ENCODE peak calls at places on chromosomes 3 and 15, in five cellular contexts. G is activated CD4-positive, CD25-positive, alpha-beta regulatory T cell; S is AG10803; U is pancreas; M is stimulated activated CD8-positive, alpha-beta memory T cell treated with anti-CD3 and anti-CD28 coated beads, Interleukin-4, amount 100 ng/mL, for 24 hours. T is an unnamed sample.

GRCh38 chr15:68224546-68225250 is 4.8 kb downstream of the CLN6 start:
- DNase-seq in U (no peak), M (no peak), S (no peak), G (no peak), T (no peak)

GRCh38 chr3:550481-550880 is 353.9 kb downstream of the CHL1 start:
- DNase-seq in M (no peak), G (no peak), S (no peak), U (no peak), T (no peak)

GRCh38 chr3:127420825-127421224 is 133.0 kb upstream of the PRR20G start:
- DNase-seq in S (no peak), M (no peak), G (no peak), U (no peak), T (no peak)

GRCh38 chr3:33096103-33096868 is 660 bp downstream of the GLB1 start:
- DNase-seq in M (peak), S (peak), U (peak), G (peak), T (peak)

GRCh38 chr3:9026320-9027040 is 63.2 kb upstream of the RAD18 start:
- DNase-seq in G (no peak), M (no peak), U (no peak), S (no peak), T (no peak)

GRCh38 chr3:165195628-165196576 is at the start of gene SLITRK3:
- DNase-seq in U (no peak), S (no peak), G (no peak), M (no peak), T (no peak)

GRCh38 chr3:163916596-163917560 is 1161.4 kb downstream of the SI start:
- DNase-seq in G (no peak), M (no peak), U (no peak), S (no peak), T (no peak)

GRCh38 chr15:89436560-89437311 is 59.6 kb downstream of the RHCG start:
- DNase-seq in M (no peak), U (no peak), G (no peak), S (no peak), T (peak)

GRCh38 chr3:127114337-127115070 is 78.4 kb upstream of the PRR23E start:
- DNase-seq in M (no peak), U (no peak), S (no peak), G (no peak), T (no peak)

GRCh38 chr3:3392946-3393345 is 213.5 kb upstream of the CRBN start:
- DNase-seq in U (no peak), M (no peak), S (no peak), G (no peak), T (no peak)

GRCh38 chr15:67024322-67024997 is 40.9 kb upstream of the SMAD3 start:
- DNase-seq in S (peak), M (peak), G (no peak), U (peak), T (peak)

GRCh38 chr3:97510795-97511194 is 253.8 kb upstream of the ARL6 start:
- DNase-seq in M (no peak), G (no peak), U (no peak), S (no peak), T (no peak)

GRCh38 chr15:31501074-31501473 is 174.4 kb downstream of the KLF13 start:
- DNase-seq in G (no peak), U (no peak), M (no peak), S (no peak), T (peak)

GRCh38 chr3:161413127-161413854 is 42.0 kb upstream of the SPTSSB start:
- DNase-seq in S (peak), G (no peak), U (peak), M (no peak), T (peak)

GRCh38 chr3:135023985-135024658 is 229.1 kb downstream of the EPHB1 start:
- DNase-seq in M (no peak), G (no peak), S (no peak), U (no peak), T (no peak)

GRCh38 chr3:189820365-189820720 is 189.2 kb downstream of the TP63 start:
- DNase-seq in U (no peak), M (no peak), G (no peak), S (no peak), T (no peak)

GRCh38 chr3:50194903-50195500 is 3.6 kb downstream of the GNAT1 start:
- DNase-seq in M (no peak), G (no peak), U (no peak), S (no peak), T (no peak)